ENCODE peak calls at places on chromosomes 16 and 17, in five cellular contexts. Z is dorsolateral prefrontal cortex; U is AG09319; M is C1 segment of cervical spinal cord; Q is effector memory CD8-positive, alpha-beta T cell. P is an unnamed sample.

GRCh38 chr16:82061861-82062525 is 26.9 kb downstream of the HSD17B2 start:
- DNase-seq in Z (no peak), U (no peak), M (no peak), Q (no peak), P (no peak)

GRCh38 chr16:22734313-22734869 is 79.6 kb upstream of the HS3ST2 start:
- DNase-seq in Z (no peak), U (no peak), M (no peak), Q (no peak), P (no peak)

GRCh38 chr17:82388223-82388921 is 16.8 kb downstream of the UTS2R start:
- DNase-seq in Z (no peak), U (no peak), M (no peak), Q (no peak), P (no peak)

GRCh38 chr17:17119106-17119505 is 76.8 kb downstream of the MPRIP start:
- DNase-seq in Z (no peak), U (no peak), M (no peak), Q (no peak), P (no peak)

GRCh38 chr17:62987136-62987535 is 21.1 kb downstream of the TANC2 start:
- DNase-seq in Z (no peak), U (no peak), M (no peak), Q (no peak), P (no peak)

GRCh38 chr16:12609937-12610699 is 193.6 kb downstream of the CPPED1 start:
- DNase-seq in Z (no peak), U (no peak), M (no peak), Q (no peak), P (no peak)

GRCh38 chr16:17116595-17117322 is 354.0 kb downstream of the XYLT1 start:
- DNase-seq in Z (no peak), U (no peak), M (no peak), Q (no peak), P (no peak)

GRCh38 chr17:77498875-77499698 is 358.3 kb downstream of the SEC14L1 start:
- DNase-seq in Z (peak), U (no peak), M (no peak), Q (no peak), P (no peak)

GRCh38 chr17:80426671-80427326 is 11.8 kb downstream of the ENDOV start:
- DNase-seq in Z (peak), U (peak), M (peak), Q (peak), P (peak)

GRCh38 chr16:88349903-88350900 is 32.6 kb upstream of the ZNF469 start:
- DNase-seq in Z (no peak), U (no peak), M (no peak), Q (no peak), P (no peak)

GRCh38 chr16:2748757-2749455 is 3.5 kb upstream of the SRRM2 start:
- DNase-seq in Z (no peak), U (no peak), M (no peak), Q (no peak), P (no peak)

GRCh38 chr17:17070931-17071330 is 28.7 kb downstream of the MPRIP start:
- DNase-seq in Z (no peak), U (no peak), M (no peak), Q (no peak), P (no peak)

GRCh38 chr16:66619036-66619435 is 14.5 kb downstream of the CMTM3 start:
- DNase-seq in Z (no peak), U (no peak), M (no peak), Q (no peak), P (no peak)